ENCODE peak calls at places on chromosomes 5 and 9, in seven cellular contexts. H, T, M, W, S, C and Q are unnamed samples.

GRCh38 chr5:96655506-96655905 is 6.7 kb upstream of the CAST start:
- DNase-seq in W (no peak), M (no peak), C (no peak), S (no peak), T (no peak), H (no peak), Q (no peak)

GRCh38 chr9:133117271-133118178 is 3.5 kb downstream of the RALGDS start:
- DNase-seq in M (no peak), H (peak; percentile 69), T (no peak), C (no peak), W (no peak), S (no peak), Q (no peak)

GRCh38 chr9:121681404-121681803 is 30.0 kb downstream of the DAB2IP start:
- DNase-seq in C (no peak), T (no peak), S (no peak), M (no peak), W (no peak), H (no peak), Q (no peak)

GRCh38 chr9:21015122-21015815 is 16.2 kb downstream of the HACD4 start:
- DNase-seq in M (no peak), S (no peak), T (no peak), W (no peak), C (no peak), H (no peak), Q (no peak)

GRCh38 chr5:142182840-142183239 is 74.3 kb downstream of the NDFIP1 start:
- DNase-seq in C (no peak), H (peak; percentile 80), W (no peak), T (no peak), S (no peak), M (no peak), Q (no peak)

GRCh38 chr5:68252678-68253520 is 37.3 kb downstream of the PIK3R1 start:
- DNase-seq in C (peak; percentile 58), H (peak; percentile 67), W (no peak), S (peak; percentile 19), T (peak; percentile 46), M (peak; percentile 63), Q (peak; percentile 76)

GRCh38 chr9:98010450-98010849 is 27.3 kb downstream of the ANP32B start:
- DNase-seq in C (no peak), H (peak; percentile 21), T (no peak), W (no peak), S (peak; percentile 26), M (no peak), Q (no peak)

GRCh38 chr9:133408042-133408441 is 9.8 kb downstream of the REXO4 start:
- DNase-seq in T (no peak), C (no peak), M (no peak), H (no peak), W (no peak), S (no peak), Q (no peak)

GRCh38 chr5:31853398-31854135 is 214.6 kb downstream of the PDZD2 start:
- DNase-seq in S (no peak), C (no peak), T (no peak), H (no peak), W (no peak), M (no peak), Q (no peak)

GRCh38 chr9:805151-805550 is 36.3 kb upstream of the DMRT1 start:
- DNase-seq in M (no peak), C (no peak), S (no peak), W (no peak), T (no peak), H (no peak), Q (no peak)

GRCh38 chr5:138927979-138928378 is 52.8 kb upstream of the LRRTM2 start:
- DNase-seq in T (no peak), W (no peak), M (peak; percentile 32), C (no peak), H (peak; percentile 93), S (no peak), Q (no peak)

GRCh38 chr9:103361906-103362305 is 366.8 kb downstream of the CYLC2 start:
- DNase-seq in W (no peak), C (no peak), H (no peak), M (no peak), S (no peak), T (no peak), Q (no peak)

GRCh38 chr9:126684965-126685465 is 71.3 kb downstream of the LMX1B start:
- DNase-seq in W (no peak), H (no peak), T (no peak), S (no peak), C (no peak), M (no peak), Q (no peak)

GRCh38 chr9:137021574-137021978 is 6.5 kb downstream of the ABCA2 start:
- DNase-seq in T (no peak), M (peak; percentile 51), W (no peak), S (no peak), C (no peak), H (no peak), Q (no peak)

GRCh38 chr9:134589748-134590147 is 51.9 kb upstream of the COL5A1 start:
- DNase-seq in S (no peak), T (no peak), M (no peak), C (no peak), W (no peak), H (no peak), Q (no peak)

GRCh38 chr9:134590240-134591081 is 51.1 kb upstream of the COL5A1 start:
- DNase-seq in M (peak; percentile 24), T (no peak), W (no peak), C (no peak), S (no peak), H (no peak), Q (no peak)

GRCh38 chr9:134585746-134586706 is 55.6 kb upstream of the COL5A1 start:
- DNase-seq in W (no peak), C (peak; percentile 44), H (no peak), T (no peak), M (no peak), S (no peak), Q (no peak)

GRCh38 chr9:134585021-134585561 is 56.5 kb upstream of the COL5A1 start:
- DNase-seq in T (no peak), C (peak; percentile 34), M (no peak), H (no peak), W (no peak), S (no peak), Q (no peak)
- TF ChIP-seq JUND in T (no peak), C (no peak), M (no peak), H (no peak), W (no peak), S (no peak), Q (no peak)

GRCh38 chr5:994821-995220 is 13.8 kb upstream of the NKD2 start:
- DNase-seq in S (no peak), C (peak; percentile 46), M (no peak), H (no peak), W (no peak), T (no peak), Q (no peak)
- TF ChIP-seq JUND in S (no peak), C (no peak), M (no peak), H (no peak), W (no peak), T (no peak), Q (no peak)

DNA sequence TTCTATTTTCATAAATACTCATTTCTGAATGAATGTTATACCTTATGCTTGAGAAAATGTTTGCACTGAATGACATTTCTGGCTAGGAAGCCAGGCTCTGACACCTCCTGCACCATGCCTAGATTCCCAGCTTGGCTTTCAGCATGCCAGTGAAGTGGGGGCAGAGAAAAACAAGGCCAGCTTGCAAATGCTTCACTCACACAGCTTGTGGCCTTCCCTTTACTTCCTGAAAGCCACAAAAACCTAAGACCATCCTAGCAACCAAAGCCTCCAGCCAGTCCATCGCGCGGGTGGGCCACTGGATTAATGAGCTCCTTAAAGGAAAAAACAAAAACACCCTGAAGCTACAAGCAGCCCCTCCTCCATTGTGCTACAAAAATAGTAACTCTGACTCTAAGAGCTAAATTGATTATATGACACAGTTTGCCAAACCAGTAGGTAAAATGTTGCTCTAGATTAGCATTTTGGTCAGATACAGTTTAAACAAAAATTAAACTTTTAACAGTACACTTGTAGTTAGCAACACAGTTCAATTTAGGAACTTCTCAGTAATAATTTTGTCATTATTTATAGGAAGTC is 159.9 kb downstream of the TSSK1B start:
- DNase-seq in T (no peak), C (no peak), W (no peak), H (no peak), S (no peak), M (no peak), Q (no peak)
- TF ChIP-seq JUND in T (no peak), C (no peak), W (no peak), H (no peak), S (no peak), M (no peak), Q (no peak)

GRCh38 chr5:140168371-140168770 is 6.6 kb upstream of the CYSTM1 start:
- DNase-seq in C (no peak), T (no peak), W (no peak), S (peak; percentile 55), H (no peak), M (no peak), Q (no peak)

GRCh38 chr5:140166911-140167310 is 8.1 kb upstream of the CYSTM1 start:
- DNase-seq in C (no peak), S (no peak), H (no peak), W (no peak), T (no peak), M (no peak), Q (no peak)

GRCh38 chr5:140165921-140166270 is 9.1 kb upstream of the CYSTM1 start:
- DNase-seq in T (no peak), W (no peak), M (no peak), S (no peak), H (no peak), C (no peak), Q (no peak)

GRCh38 chr5:140172473-140172872 is 2.5 kb upstream of the CYSTM1 start:
- DNase-seq in W (no peak), C (no peak), S (no peak), M (peak; percentile 63), T (no peak), H (no peak), Q (no peak)

GRCh38 chr5:140169410-140169809 is 5.6 kb upstream of the CYSTM1 start:
- DNase-seq in S (no peak), M (no peak), T (no peak), W (no peak), C (no peak), H (no peak), Q (no peak)
- TF ChIP-seq JUND in S (no peak), M (no peak), T (no peak), W (no peak), C (no peak), H (no peak), Q (no peak)

DNA sequence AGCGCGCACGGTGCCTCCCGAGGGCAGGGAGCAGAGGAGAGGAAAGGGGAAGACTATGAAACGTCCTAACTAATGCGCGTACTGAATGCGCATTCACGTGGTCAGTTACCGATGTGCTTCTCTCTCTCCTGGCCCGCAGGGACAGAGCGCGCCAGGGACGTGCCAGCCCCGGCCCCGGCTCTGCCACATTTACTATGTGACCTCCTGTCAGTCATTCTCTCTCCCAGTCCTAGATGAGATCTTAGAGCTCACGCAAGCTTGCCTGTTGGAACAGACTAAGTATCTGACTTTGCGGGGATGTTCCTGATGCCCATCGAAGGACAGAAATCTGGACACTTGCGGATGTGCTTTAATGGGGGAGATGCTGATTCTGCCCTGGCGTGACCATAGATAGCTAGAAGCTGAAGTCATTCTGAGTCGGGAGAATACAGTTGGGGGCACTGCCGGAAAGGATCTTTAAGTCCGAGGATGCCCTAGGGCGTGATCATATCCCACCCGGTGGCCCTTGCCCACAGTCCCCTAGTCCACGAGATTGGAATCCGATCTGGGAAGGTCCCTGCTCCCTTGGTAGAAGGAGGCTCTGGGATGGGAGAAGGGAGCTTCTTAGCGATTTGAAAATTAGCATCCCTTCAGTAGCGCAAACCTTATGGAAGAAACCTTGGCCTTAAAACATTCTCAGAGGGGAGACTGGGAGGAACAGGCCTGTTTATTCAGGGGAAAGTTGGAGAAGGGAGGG is 5.8 kb upstream of the EBF1 start:
- DNase-seq in S (no peak), T (no peak), W (no peak), H (no peak), C (peak; percentile 61), M (no peak), Q (no peak)
- TF ChIP-seq JUND in S (no peak), T (no peak), W (no peak), H (no peak), C (no peak), M (no peak), Q (no peak)

GRCh38 chr9:120374239-120374638 is 205.7 kb downstream of the CDK5RAP2 start:
- DNase-seq in H (no peak), M (no peak), T (no peak), W (no peak), C (no peak), S (no peak), Q (no peak)
- TF ChIP-seq JUND in H (no peak), M (no peak), T (no peak), W (no peak), C (no peak), S (no peak), Q (no peak)